ENCODE peak calls at places on chromosomes 5 and 9, in five cellular contexts. G is HCT116, V is GM12878, D is K562, I is HepG2. A is an unnamed sample.

GRCh38 chr9:29965834-29966233 is 2392.6 kb upstream of the C9orf72 start:
- DNase-seq in I (no peak), V (no peak), D (no peak), G (no peak), A (no peak)

GRCh38 chr9:89319015-89319905 is 960 bp downstream of the SECISBP2 start:
- DNase-seq in V (no peak), G (no peak), I (no peak), D (no peak), A (peak)

GRCh38 chr5:141711687-141712086 is 29.7 kb upstream of the ARAP3 start:
- DNase-seq in G (no peak), V (no peak), D (no peak), I (no peak), A (no peak)

GRCh38 chr9:136923881-136924280 is 20.7 kb downstream of the FBXW5 start:
- DNase-seq in V (no peak), D (no peak), I (no peak), G (no peak), A (no peak)

GRCh38 chr5:41527201-41527779 is 16.9 kb upstream of the PLCXD3 start:
- DNase-seq in V (no peak), D (no peak), G (peak), I (no peak), A (no peak)

GRCh38 chr9:125513634-125514413 is 193.2 kb downstream of the MAPKAP1 start:
- DNase-seq in I (peak), D (no peak), G (no peak), V (peak), A (no peak)

GRCh38 chr5:100840364-100840763 is 62.7 kb downstream of the ST8SIA4 start:
- DNase-seq in I (no peak), D (no peak), G (peak), V (peak), A (no peak)

GRCh38 chr5:181207214-181207959 is 2.4 kb upstream of the TRIM7 start:
- DNase-seq in D (peak), I (peak), G (peak), V (no peak), A (peak)

GRCh38 chr9:117645245-117645636 is 59.0 kb upstream of the TLR4 start:
- DNase-seq in D (no peak), V (no peak), G (no peak), I (no peak), A (no peak)

GRCh38 chr9:129252937-129253819 is 75.1 kb upstream of the IER5L start:
- DNase-seq in G (no peak), V (no peak), I (peak), D (no peak), A (no peak)

GRCh38 chr5:56269216-56269927 is 36.2 kb upstream of the ANKRD55 start:
- DNase-seq in V (peak), D (peak), G (peak), I (peak), A (peak)

GRCh38 chr5:143349127-143349526 is 54.4 kb downstream of the NR3C1 start:
- DNase-seq in G (no peak), I (no peak), D (no peak), V (no peak), A (no peak)

GRCh38 chr5:1330847-1331831 is 13.8 kb downstream of the CLPTM1L start:
- DNase-seq in D (no peak), G (no peak), V (no peak), I (no peak), A (no peak)

GRCh38 chr5:159184858-159185381 is 24.4 kb downstream of the RNF145 start:
- DNase-seq in I (no peak), G (no peak), D (no peak), V (no peak), A (no peak)

GRCh38 chr9:75892168-75892901 is 1.9 kb downstream of the PCSK5 start:
- DNase-seq in V (no peak), G (no peak), D (no peak), I (no peak), A (peak)

GRCh38 chr5:82050955-82051354 is 79.1 kb downstream of the ATG10 start:
- DNase-seq in G (no peak), V (no peak), I (no peak), D (no peak), A (no peak)

GRCh38 chr5:82044015-82044414 is 72.2 kb downstream of the ATG10 start:
- DNase-seq in D (no peak), I (no peak), G (no peak), V (no peak), A (no peak)

GRCh38 chr5:82045526-82046267 is 73.9 kb downstream of the ATG10 start:
- DNase-seq in G (no peak), V (no peak), D (no peak), I (no peak), A (no peak)

GRCh38 chr5:82046268-82046621 is 74.4 kb downstream of the ATG10 start:
- DNase-seq in D (no peak), G (no peak), I (no peak), V (no peak), A (no peak)
- TF ChIP-seq ZBTB33 in D (no peak), G (no peak), I (no peak), V (no peak), A (no peak)

GRCh38 chr5:74895906-74896305 is 29.7 kb upstream of the FAM169A start:
- DNase-seq in I (no peak), G (no peak), D (no peak), V (no peak), A (no peak)
- TF ChIP-seq ZBTB33 in I (no peak), G (no peak), D (no peak), V (no peak), A (no peak)

GRCh38 chr5:112179290-112179689 is 239.8 kb downstream of the EPB41L4A start:
- DNase-seq in I (no peak), G (no peak), V (no peak), D (no peak), A (no peak)

GRCh38 chr5:112186401-112186990 is 232.6 kb downstream of the EPB41L4A start:
- DNase-seq in V (no peak), I (peak), G (peak), D (peak), A (peak)

DNA sequence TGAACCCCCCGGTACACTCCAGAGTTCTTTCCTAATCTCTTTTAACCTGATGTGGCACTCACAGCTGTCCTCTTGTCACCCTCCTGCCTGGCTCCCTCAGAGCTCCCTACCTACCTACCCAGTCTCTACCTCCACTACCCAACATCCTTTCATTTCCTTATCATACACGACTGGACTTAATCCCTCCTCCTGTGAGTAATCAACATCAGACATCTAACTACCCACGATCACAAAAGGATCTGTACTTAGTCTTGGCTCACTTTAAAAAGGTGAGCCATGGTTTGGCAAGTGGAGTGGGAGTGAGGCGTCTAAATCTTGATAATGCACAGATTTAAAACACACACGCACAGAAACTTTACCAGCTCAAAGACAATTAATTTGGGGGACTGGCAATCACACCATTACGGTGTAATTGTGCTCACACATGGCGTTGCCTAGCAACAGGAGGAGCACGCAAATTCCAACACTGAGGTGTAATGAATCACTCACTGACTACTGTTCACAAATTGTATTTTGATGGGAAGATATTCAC is 235.9 kb downstream of the EPB41L4A start:
- DNase-seq in V (no peak), I (no peak), G (peak), D (no peak), A (no peak)
- TF ChIP-seq ZBTB33 in V (no peak), I (no peak), G (no peak), D (no peak), A (no peak)

GRCh38 chr5:136374003-136374402 is 8.7 kb upstream of the TRPC7 start:
- DNase-seq in V (no peak), D (no peak), G (no peak), I (peak), A (no peak)
- TF ChIP-seq ZBTB33 in V (no peak), D (no peak), G (no peak), I (no peak), A (no peak)

GRCh38 chr9:21075484-21075883 is 2.3 kb downstream of the IFNB1 start:
- DNase-seq in V (no peak), G (no peak), I (no peak), D (no peak), A (no peak)

GRCh38 chr9:21070887-21071286 is 6.9 kb downstream of the IFNB1 start:
- DNase-seq in V (no peak), I (no peak), D (no peak), G (no peak), A (no peak)

DNA sequence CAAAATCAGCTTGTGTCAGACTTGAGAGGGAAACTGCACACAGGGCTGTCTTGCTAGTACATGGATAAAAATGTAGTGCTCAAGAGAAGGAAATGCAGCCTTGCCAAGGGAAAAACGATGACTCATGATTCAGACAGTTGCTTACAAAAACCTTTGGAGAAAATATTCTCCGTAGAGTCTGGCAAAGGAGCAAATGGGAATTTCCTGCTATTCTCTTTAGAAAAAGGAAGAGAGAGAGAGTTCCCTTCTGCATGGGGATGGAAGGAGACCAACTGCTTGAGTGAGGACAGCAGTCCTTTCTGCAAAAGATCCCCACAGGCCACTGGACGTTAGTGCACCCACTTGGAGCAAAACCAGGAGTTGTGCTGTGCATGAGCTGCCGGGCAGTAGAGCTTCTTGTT is 7.6 kb downstream of the IFNB1 start:
- DNase-seq in G (peak), V (no peak), D (no peak), I (no peak), A (no peak)
- TF ChIP-seq ZBTB33 in G (no peak), V (no peak), D (no peak), I (no peak), A (no peak)

GRCh38 chr9:135107592-135108235 is 20.2 kb downstream of the OLFM1 start:
- DNase-seq in D (no peak), I (no peak), V (no peak), G (no peak), A (no peak)
- TF ChIP-seq ZBTB33 in D (no peak), I (no peak), V (no peak), G (no peak), A (no peak)

GRCh38 chr9:121262450-121262849 is 5.5 kb upstream of the GSN start:
- DNase-seq in D (no peak), V (no peak), I (no peak), G (no peak), A (no peak)

GRCh38 chr9:121259935-121260334 is 8.0 kb upstream of the GSN start:
- DNase-seq in I (no peak), V (no peak), G (no peak), D (no peak), A (no peak)

GRCh38 chr9:121260457-121261106 is 7.4 kb upstream of the GSN start:
- DNase-seq in I (no peak), V (no peak), D (no peak), G (no peak), A (no peak)

GRCh38 chr9:121261107-121261460 is 6.9 kb upstream of the GSN start:
- DNase-seq in I (no peak), G (no peak), D (no peak), V (no peak), A (peak)

GRCh38 chr9:121259498-121259897 is 8.5 kb upstream of the GSN start:
- DNase-seq in I (no peak), D (no peak), V (no peak), G (no peak), A (no peak)
- TF ChIP-seq ZBTB33 in I (no peak), D (no peak), V (no peak), G (no peak), A (no peak)

GRCh38 chr9:81874926-81875325 is 53.3 kb upstream of the SPATA31D4 start:
- DNase-seq in V (no peak), I (no peak), G (no peak), D (no peak), A (no peak)
- TF ChIP-seq ZBTB33 in V (no peak), I (no peak), G (no peak), D (no peak), A (no peak)

DNA sequence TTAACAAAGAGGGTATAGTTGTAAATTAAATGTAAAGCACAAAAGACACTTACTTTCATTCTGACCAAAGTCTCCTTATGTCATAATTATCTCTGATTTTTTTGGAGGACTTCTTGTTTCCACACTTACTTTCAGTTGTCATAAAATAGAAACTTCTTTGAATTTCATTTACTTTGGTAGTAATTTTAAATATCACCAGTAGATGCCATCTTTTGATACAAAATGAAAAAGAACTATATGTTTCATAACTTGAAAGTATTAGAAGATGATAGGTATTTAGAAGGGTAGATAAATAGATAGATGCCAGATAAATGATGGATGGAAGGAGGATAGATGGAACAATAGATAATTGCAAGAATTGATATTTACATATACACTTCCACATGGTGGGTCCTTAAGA is 1865.3 kb upstream of the CDH9 start:
- DNase-seq in G (no peak), V (no peak), I (no peak), D (no peak), A (no peak)
- TF ChIP-seq ZBTB33 in G (no peak), V (no peak), I (no peak), D (no peak), A (no peak)

GRCh38 chr5:88269222-88269771 is 652 bp upstream of the TMEM161B start:
- DNase-seq in G (no peak), V (peak), I (peak), D (peak), A (peak)
- TF ChIP-seq ZBTB33 in G (no peak), V (no peak), I (no peak), D (no peak), A (no peak)